ENCODE peak calls at places on chromosomes 3 and 15, in four cellular contexts. Q is neural progenitor cell, W is MM.1S, B is GM23338. P is an unnamed sample.

GRCh38 chr3:11445883-11446282 is 173.7 kb downstream of the ATG7 start:
- DNase-seq in Q (no peak), W (no peak), B (no peak), P (peak; percentile 19)

GRCh38 chr3:20637729-20638128 is 451.7 kb upstream of the SGO1 start:
- DNase-seq in Q (no peak), W (no peak), B (no peak), P (peak; percentile 53)

GRCh38 chr3:182609575-182610156 is 183.6 kb upstream of the ATP11B start:
- DNase-seq in Q (no peak), W (no peak), B (no peak), P (no peak)

GRCh38 chr15:84570164-84570692 is 30.6 kb upstream of the ZSCAN2 start:
- DNase-seq in Q (peak; percentile 33), W (peak; percentile 46), B (peak; percentile 48), P (peak; percentile 76)

GRCh38 chr3:13046569-13047279 is 26.5 kb downstream of the IQSEC1 start:
- DNase-seq in Q (no peak), W (no peak), B (no peak), P (no peak)

GRCh38 chr15:29522373-29523276 is 253.0 kb upstream of the NSMCE3 start:
- DNase-seq in Q (no peak), W (peak; percentile 56), B (no peak), P (no peak)

GRCh38 chr3:10601131-10601856 is 95.9 kb upstream of the ATP2B2 start:
- DNase-seq in Q (no peak), W (no peak), B (no peak), P (peak; percentile 25)

GRCh38 chr3:129435367-129435766 is 4.4 kb downstream of the MBD4 start:
- DNase-seq in Q (no peak), W (no peak), B (no peak), P (no peak)

GRCh38 chr3:120420360-120420759 is 30.4 kb downstream of the FSTL1 start:
- DNase-seq in Q (no peak), W (no peak), B (no peak), P (no peak)

GRCh38 chr3:14397531-14397930 is 4.9 kb upstream of the SLC6A6 start:
- DNase-seq in Q (no peak), W (no peak), B (no peak), P (no peak)

GRCh38 chr3:100865442-100865841 is 127.8 kb downstream of the ABI3BP start:
- DNase-seq in Q (no peak), W (no peak), B (no peak), P (no peak)

GRCh38 chr15:40823572-40824343 is 4.8 kb downstream of the PPP1R14D start:
- DNase-seq in Q (no peak), W (no peak), B (no peak), P (no peak)

GRCh38 chr15:77181305-77182074 is 110.6 kb upstream of the TSPAN3 start:
- DNase-seq in Q (no peak), W (peak; percentile 49), B (no peak), P (no peak)

GRCh38 chr3:181712505-181713299 is 977 bp downstream of the SOX2 start:
- DNase-seq in Q (peak; percentile 73), W (peak; percentile 81), B (no peak), P (peak; percentile 20)

GRCh38 chr3:182303169-182303568 is 490.1 kb upstream of the ATP11B start:
- DNase-seq in Q (no peak), W (no peak), B (no peak), P (no peak)

GRCh38 chr3:157618075-157618760 is 115.0 kb upstream of the VEPH1 start:
- DNase-seq in Q (peak; percentile 55), W (peak; percentile 88), B (peak; percentile 80), P (peak; percentile 73)

GRCh38 chr15:41969851-41970431 is 2.4 kb downstream of the EHD4 start:
- DNase-seq in Q (no peak), W (no peak), B (no peak), P (no peak)

GRCh38 chr3:44478055-44478468 is 592 bp upstream of the ZNF445 start:
- DNase-seq in Q (no peak), W (no peak), B (no peak), P (peak; percentile 27)

GRCh38 chr3:119681279-119681678 is 4.1 kb upstream of the COX17 start:
- DNase-seq in Q (peak; percentile 25), W (peak; percentile 67), B (peak; percentile 53), P (peak; percentile 72)

GRCh38 chr3:160804762-160805161 is 48.7 kb downstream of the PPM1L start:
- DNase-seq in Q (no peak), W (no peak), B (peak; percentile 21), P (peak; percentile 3)

GRCh38 chr15:50145451-50145872 is 26.4 kb upstream of the ATP8B4 start:
- DNase-seq in Q (peak; percentile 83), W (peak; percentile 53), B (peak; percentile 85), P (peak; percentile 85)

GRCh38 chr3:139928708-139929505 is 6.1 kb upstream of the CLSTN2 start:
- DNase-seq in Q (no peak), W (no peak), B (no peak), P (no peak)

GRCh38 chr3:157125101-157125500 is 34.8 kb downstream of the CCNL1 start:
- DNase-seq in Q (no peak), W (no peak), B (no peak), P (no peak)

GRCh38 chr3:64278631-64279030 is 53.4 kb upstream of the PRICKLE2 start:
- DNase-seq in Q (peak; percentile 16), W (no peak), B (peak; percentile 75), P (no peak)

GRCh38 chr15:63048115-63048985 is 5.8 kb downstream of the TPM1 start:
- DNase-seq in Q (peak; percentile 97), W (peak; percentile 88), B (peak; percentile 96), P (peak; percentile 96)

GRCh38 chr3:186097663-186098451 is 11.0 kb downstream of the ETV5 start:
- DNase-seq in Q (peak; percentile 95), W (no peak), B (peak; percentile 94), P (peak; percentile 78)

GRCh38 chr3:153350420-153350819 is 188.4 kb downstream of the RAP2B start:
- DNase-seq in Q (no peak), W (peak; percentile 28), B (no peak), P (peak; percentile 63)

GRCh38 chr3:52090620-52091468 is 34.5 kb upstream of the DUSP7 start:
- DNase-seq in Q (peak; percentile 44), W (no peak), B (peak; percentile 41), P (no peak)

GRCh38 chr3:158727499-158728377 is 4.5 kb downstream of the RARRES1 start:
- DNase-seq in Q (peak; percentile 71), W (peak; percentile 81), B (peak; percentile 86), P (peak; percentile 84)

GRCh38 chr3:72345980-72346379 is 502.3 kb downstream of the SHQ1 start:
- DNase-seq in Q (no peak), W (no peak), B (peak; percentile 28), P (no peak)
- TF ChIP-seq EZH2phosphoT487 in Q (no peak), W (no peak), B (no peak), P (no peak)

GRCh38 chr3:123423806-123424205 is 25.1 kb downstream of the ADCY5 start:
- DNase-seq in Q (no peak), W (no peak), B (no peak), P (no peak)
- H3K4me1 ChIP-seq in Q (no peaks in the 10 kb centered on the region), W (no peaks in the 10 kb centered on the region), B (no peaks in the 10 kb centered on the region), P (no peaks in the 10 kb centered on the region)

DNA sequence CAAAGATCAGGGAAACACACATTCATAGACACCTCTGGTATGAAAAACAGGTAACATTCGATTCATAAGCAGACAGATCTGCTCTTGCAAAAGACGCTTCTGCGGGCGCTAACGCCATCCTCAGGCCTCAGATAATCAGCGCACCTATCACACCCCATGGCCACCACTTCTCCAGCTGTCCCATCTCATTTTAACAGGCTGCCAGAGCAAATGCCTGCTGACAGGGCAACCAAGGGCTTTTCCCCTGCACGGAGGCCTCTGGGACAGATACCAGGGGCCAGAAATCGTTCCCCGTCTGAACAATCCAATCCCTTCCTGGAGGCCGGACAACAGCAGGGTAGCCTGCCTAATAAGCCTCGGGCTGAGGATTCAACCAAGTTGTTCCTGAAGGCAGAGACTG is 15.2 kb downstream of the ABCC5 start:
- DNase-seq in Q (no peak), W (no peak), B (peak; percentile 26), P (no peak)
- TF ChIP-seq EZH2phosphoT487 in Q (no peak), W (no peak), B (no peak), P (no peak)

GRCh38 chr15:57041416-57041815 is 123.0 kb downstream of the TCF12 start:
- DNase-seq in Q (no peak), W (no peak), B (no peak), P (no peak)
- H3K4me1 ChIP-seq in Q (peaks cover 48% of the 10 kb centered on the region), W (no peaks in the 10 kb centered on the region), B (peaks cover 44% of the 10 kb centered on the region), P (no peaks in the 10 kb centered on the region)

DNA sequence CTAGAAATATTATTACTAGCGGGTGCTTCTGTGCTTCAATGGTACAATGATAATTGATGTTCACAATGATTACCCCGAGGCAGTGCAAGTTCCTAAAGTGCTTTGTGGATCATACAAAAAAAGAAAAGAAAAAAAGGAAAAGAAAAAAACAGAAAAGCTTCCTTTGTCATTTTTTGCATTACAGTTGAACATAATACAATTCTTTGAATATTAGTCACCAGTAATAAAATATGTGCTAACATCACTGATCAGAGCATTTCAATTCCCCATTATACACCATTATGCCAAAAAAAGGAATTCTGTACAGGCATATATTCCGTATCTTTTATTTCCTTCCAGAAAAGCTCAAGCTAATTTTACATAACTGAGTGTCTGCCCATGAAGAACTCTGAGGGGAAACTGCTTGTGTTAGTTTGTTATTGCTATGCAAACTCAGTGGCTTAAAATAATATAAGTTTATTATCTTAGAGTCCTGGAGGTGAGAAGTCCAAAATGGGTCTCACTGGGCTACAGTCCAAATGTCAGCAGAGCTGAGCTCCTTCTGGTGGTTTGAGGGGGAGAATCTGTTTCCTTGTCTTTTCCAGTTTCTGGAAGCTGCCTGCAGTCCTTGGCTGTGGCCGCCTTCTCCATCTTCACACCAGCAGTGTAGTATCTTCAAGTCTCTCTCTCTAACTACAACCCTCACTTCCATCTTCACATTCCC is 377.9 kb downstream of the GAP43 start:
- DNase-seq in Q (no peak), W (no peak), B (no peak), P (peak; percentile 57)
- TF ChIP-seq EZH2phosphoT487 in Q (no peak), W (no peak), B (no peak), P (no peak)

GRCh38 chr3:46576899-46577298 is 10.8 kb upstream of the LRRC2 start:
- DNase-seq in Q (peak; percentile 64), W (no peak), B (peak; percentile 97), P (no peak)
- H3K4me1 ChIP-seq in Q (peaks cover 31% of the 10 kb centered on the region), W (no peaks in the 10 kb centered on the region), B (peaks cover 42% of the 10 kb centered on the region), P (no peaks in the 10 kb centered on the region)

DNA sequence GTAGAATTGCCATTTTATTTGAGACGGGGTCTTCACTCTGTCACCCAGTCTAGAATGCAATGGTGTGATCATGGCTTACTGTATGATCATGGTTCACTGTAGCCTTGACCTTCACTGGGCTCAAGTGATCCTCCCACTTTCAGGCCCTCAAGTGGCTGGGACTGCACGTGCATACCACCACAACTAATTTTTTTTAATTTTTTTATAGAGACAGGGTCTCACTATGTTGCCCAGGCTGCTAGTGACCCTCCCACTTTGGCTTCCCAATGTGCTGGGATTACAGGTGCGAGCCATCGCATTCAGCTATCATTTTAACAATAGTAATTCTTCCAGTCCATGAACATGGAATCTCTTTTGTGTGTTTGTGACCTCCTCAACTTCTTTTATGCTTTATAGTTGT is 11.9 kb downstream of the EPM2AIP1 start:
- DNase-seq in Q (no peak), W (no peak), B (no peak), P (no peak)
- TF ChIP-seq EZH2phosphoT487 in Q (no peak), W (no peak), B (no peak), P (no peak)